ENCODE peak calls at places on chromosome 20, in five cellular contexts. S is psoas muscle, R is kidney epithelial cell, V is heart right ventricle, A is mucosa of descending colon. L is an unnamed sample.

GRCh38 chr20:37898301-37899104 is 4.4 kb upstream of the VSTM2L start:
- DNase-seq in R (no peak), S (no peak), A (no peak), V (no peak), L (no peak)

GRCh38 chr20:40542065-40542464 is 147.0 kb downstream of the MAFB start:
- DNase-seq in R (no peak), S (no peak), V (no peak), A (no peak), L (no peak)

GRCh38 chr20:59578602-59579403 is 25.5 kb upstream of the PHACTR3 start:
- DNase-seq in R (no peak), A (no peak), V (no peak), S (no peak), L (no peak)

GRCh38 chr20:62365814-62366369 is 1.2 kb downstream of the LAMA5 start:
- DNase-seq in R (no peak), S (peak), A (peak), V (no peak), L (no peak)

GRCh38 chr20:58797371-58798050 is 53.2 kb downstream of the GNAS-AS1 start:
- DNase-seq in S (no peak), R (no peak), V (no peak), A (no peak), L (no peak)

GRCh38 chr20:38284893-38285444 is 19.0 kb upstream of the BPI start:
- DNase-seq in V (no peak), R (no peak), S (no peak), A (no peak), L (no peak)

GRCh38 chr20:32682508-32682987 is 8.8 kb upstream of the C20orf203 start:
- DNase-seq in V (no peak), S (no peak), R (no peak), A (no peak), L (no peak)

GRCh38 chr20:57941572-57942381 is 232.0 kb upstream of the PMEPA1 start:
- DNase-seq in R (no peak), V (no peak), A (peak), S (no peak), L (no peak)

GRCh38 chr20:53524589-53525311 is 68.9 kb downstream of the ZNF217 start:
- DNase-seq in S (no peak), V (no peak), A (no peak), R (no peak), L (no peak)

GRCh38 chr20:46371656-46372055 is 34.8 kb downstream of the ELMO2 start:
- DNase-seq in V (no peak), A (no peak), S (no peak), R (no peak), L (no peak)

GRCh38 chr20:39195495-39196129 is 233.5 kb downstream of the DHX35 start:
- DNase-seq in R (no peak), S (no peak), A (no peak), V (no peak), L (no peak)

GRCh38 chr20:23396961-23397620 is 24.2 kb downstream of the NAPB start:
- DNase-seq in R (no peak), V (no peak), A (no peak), S (no peak), L (no peak)

GRCh38 chr20:45822863-45823262 is 4.2 kb downstream of the TNNC2 start:
- DNase-seq in R (no peak), S (no peak), V (no peak), A (peak), L (no peak)

GRCh38 chr20:32483351-32484220 is 101.5 kb downstream of the NOL4L start:
- DNase-seq in R (peak), S (peak), A (peak), V (peak), L (no peak)

GRCh38 chr20:52847739-52848359 is 124.3 kb upstream of the TSHZ2 start:
- DNase-seq in R (no peak), V (no peak), S (no peak), A (no peak), L (no peak)

GRCh38 chr20:46099491-46100287 is 9.9 kb upstream of the NCOA5 start:
- DNase-seq in S (no peak), A (no peak), R (no peak), V (no peak), L (no peak)

GRCh38 chr20:17565164-17565845 is 4.6 kb upstream of the DSTN start:
- DNase-seq in S (no peak), A (no peak), V (no peak), R (no peak), L (no peak)

GRCh38 chr20:39897781-39898466 is 791.1 kb downstream of the MAFB start:
- DNase-seq in V (no peak), R (no peak), S (no peak), A (no peak), L (no peak)

GRCh38 chr20:25622450-25623224 is 1.2 kb downstream of the NANP start:
- DNase-seq in V (no peak), R (no peak), A (no peak), S (no peak), L (no peak)

GRCh38 chr20:58716476-58717277 is 24.1 kb downstream of the NPEPL1 start:
- DNase-seq in V (no peak), A (peak), R (no peak), S (peak), L (no peak)

GRCh38 chr20:9617062-9617461 is 102.7 kb downstream of the LAMP5 start:
- DNase-seq in V (peak), S (peak), R (no peak), A (peak), L (peak)

DNA sequence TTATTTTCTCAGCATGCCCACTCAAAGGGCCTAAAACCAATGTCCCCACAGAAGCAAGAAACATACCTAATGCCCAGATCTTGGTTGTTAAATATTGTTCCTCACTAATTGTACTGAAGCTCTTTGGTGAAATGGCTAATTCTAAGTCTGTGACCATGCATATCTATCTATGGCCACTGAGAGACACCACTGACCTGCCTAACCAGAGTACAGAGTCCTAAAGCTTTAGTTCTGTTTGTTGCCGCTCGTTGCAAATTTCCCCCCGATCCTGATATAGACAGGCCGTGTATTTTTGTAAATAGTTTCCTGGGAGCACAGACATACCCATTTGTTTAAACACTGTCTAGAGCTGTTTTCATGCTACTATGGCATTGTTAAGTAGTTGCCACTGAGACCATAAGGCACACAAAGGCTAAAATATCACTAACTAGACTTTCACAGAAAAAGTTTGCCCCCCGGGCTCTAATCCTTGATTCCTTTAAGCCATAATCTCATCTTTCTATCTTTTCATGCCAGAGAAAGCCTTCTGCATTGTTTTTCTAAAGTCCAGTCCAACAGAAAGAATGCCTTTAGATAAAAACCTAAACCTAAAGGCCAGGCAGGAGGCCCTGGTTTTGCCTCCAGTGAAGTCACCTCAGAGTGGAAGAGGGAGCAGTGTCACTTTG is 48.7 kb downstream of the DNAAF9 start:
- DNase-seq in A (no peak), R (no peak), V (no peak), S (no peak), L (no peak)
- TF ChIP-seq CTCF in A (no peak), R (no peak), V (no peak), S (no peak), L (no peak)

GRCh38 chr20:44743080-44743701 is 2.5 kb upstream of the KCNK15 start:
- DNase-seq in S (no peak), R (no peak), A (no peak), V (no peak), L (no peak)

GRCh38 chr20:44746367-44747165 is 901 bp downstream of the KCNK15 start:
- DNase-seq in S (no peak), R (no peak), A (no peak), V (no peak), L (no peak)

GRCh38 chr20:44743916-44744655 is 1.6 kb upstream of the KCNK15 start:
- DNase-seq in A (no peak), S (no peak), V (no peak), R (no peak), L (no peak)

GRCh38 chr20:44745560-44746366 is at the start of gene KCNK15:
- DNase-seq in V (peak), S (peak), R (no peak), A (peak), L (no peak)

GRCh38 chr20:44745122-44745521 is 543 bp upstream of the KCNK15 start:
- DNase-seq in V (no peak), A (no peak), R (no peak), S (no peak), L (no peak)
- H3K4me3 ChIP-seq in V (no peak), A (no peak), R (no peak), S (no peak), L (no peak)

GRCh38 chr20:4449977-4450715 is 271.6 kb upstream of the PRND start:
- DNase-seq in S (no peak), A (no peak), V (no peak), R (no peak), L (no peak)
- TF ChIP-seq CTCF in S (no peak), A (no peak), V (no peak), R (no peak), L (peak)

DNA sequence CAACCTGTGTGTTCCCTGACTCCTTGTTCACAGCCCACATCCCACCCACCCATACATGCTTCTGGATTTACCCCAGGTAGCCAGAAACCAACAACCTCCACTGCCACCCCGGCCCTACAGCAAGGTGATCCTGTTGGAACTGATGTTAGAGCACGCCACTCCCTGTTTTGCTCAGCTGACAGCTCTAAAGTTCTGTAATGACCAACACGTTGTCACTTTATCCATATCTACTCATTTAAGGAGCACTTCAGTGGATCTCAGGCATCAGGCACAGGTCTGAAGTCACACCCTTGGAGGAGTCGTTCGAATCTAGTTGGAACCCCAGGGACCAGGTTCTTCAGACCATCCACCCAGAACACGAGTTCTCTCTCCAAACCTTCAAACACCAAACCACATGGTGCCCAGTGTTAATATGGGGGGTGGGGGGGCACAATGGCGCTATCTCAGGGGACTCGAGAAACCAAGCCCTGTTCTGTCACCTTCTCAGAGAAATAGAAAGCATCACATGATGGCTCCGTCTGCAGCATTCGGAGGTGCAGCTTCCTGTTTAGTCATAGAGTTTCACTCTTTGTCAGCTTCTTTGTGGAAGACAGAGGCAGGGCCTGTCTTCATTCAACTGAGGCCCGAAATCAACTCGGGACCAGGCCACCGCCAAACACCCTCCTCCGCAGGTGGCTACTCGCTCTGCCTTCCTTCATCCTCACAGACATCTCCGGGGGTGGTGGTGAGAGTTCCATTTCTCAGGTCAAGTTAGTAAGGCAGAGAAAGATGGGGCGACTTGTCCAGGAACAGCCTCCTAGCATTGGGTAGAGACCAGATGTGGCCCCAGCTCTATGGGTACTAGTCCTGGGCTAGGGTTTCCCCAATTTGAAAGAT is 142.2 kb downstream of the NFATC2 start:
- DNase-seq in V (no peak), R (no peak), A (peak), S (no peak), L (no peak)
- H3K4me3 ChIP-seq in V (no peak), R (no peak), A (no peak), S (no peak), L (no peak)

GRCh38 chr20:4138056-4138455 is 122.7 kb upstream of the RNF24 start:
- DNase-seq in V (no peak), S (no peak), R (no peak), A (no peak), L (no peak)
- TF ChIP-seq CTCF in V (no peak), S (no peak), R (no peak), A (no peak), L (no peak)

GRCh38 chr20:43513298-43514061 is 6.0 kb downstream of the L3MBTL1 start:
- DNase-seq in R (no peak), A (peak), S (no peak), V (no peak), L (no peak)

GRCh38 chr20:43514062-43514971 is 6.8 kb downstream of the L3MBTL1 start:
- DNase-seq in A (peak), V (peak), S (peak), R (peak), L (peak)

GRCh38 chr20:43511879-43512278 is 4.4 kb downstream of the L3MBTL1 start:
- DNase-seq in V (no peak), R (no peak), A (no peak), S (no peak), L (no peak)

GRCh38 chr20:43516251-43516824 is 8.8 kb downstream of the L3MBTL1 start:
- DNase-seq in V (no peak), S (no peak), R (no peak), A (no peak), L (no peak)

GRCh38 chr20:43515628-43516027 is 8.1 kb downstream of the L3MBTL1 start:
- DNase-seq in R (no peak), S (no peak), A (no peak), V (no peak), L (no peak)
- H3K4me3 ChIP-seq in R (no peak), S (no peak), A (no peak), V (no peak), L (no peak)

DNA sequence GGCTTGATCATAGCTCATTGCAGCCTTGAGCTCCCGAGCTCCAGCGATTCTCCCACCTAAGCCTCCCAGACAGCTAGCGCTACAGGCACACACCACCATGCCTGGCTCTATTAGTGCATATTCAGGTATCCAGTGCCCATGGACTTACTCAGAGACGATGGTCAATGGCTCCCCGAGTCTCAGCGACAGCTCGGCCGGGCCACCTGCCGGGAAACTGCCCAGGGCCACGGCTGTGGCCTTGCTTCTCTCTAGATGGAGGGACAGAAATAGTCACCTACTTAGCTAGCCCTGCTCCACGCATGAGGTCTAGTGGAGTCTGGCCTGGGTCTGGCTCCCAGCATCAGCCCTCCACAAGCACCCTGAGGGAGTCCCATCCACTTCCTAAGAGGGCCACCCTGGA is 11.7 kb downstream of the SLA2 start:
- DNase-seq in S (no peak), A (no peak), V (no peak), R (no peak), L (no peak)
- TF ChIP-seq CTCF in S (no peak), A (no peak), V (no peak), R (no peak), L (no peak)

DNA sequence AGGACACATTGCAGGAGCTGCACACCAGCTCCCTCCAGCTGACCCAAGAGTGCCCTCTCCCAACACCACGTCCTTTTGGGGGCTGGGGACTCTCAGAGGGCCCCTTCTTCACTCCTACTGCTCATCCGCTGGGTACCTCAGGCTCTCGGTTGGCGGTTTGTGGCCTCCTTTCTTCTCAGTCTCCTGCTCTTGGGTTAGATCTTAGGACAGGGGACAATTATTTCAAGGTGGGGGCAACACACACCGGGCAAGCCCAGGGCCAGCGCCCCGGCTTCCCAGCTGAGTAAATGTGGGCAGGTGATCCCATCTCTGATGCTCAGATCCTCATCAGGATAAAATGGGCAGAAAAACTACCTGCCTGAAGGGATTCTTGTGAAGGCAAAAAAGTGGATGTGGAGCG is 1.1 kb downstream of the TCF15 start:
- DNase-seq in A (no peak), R (no peak), V (no peak), S (no peak), L (no peak)
- H3K4me3 ChIP-seq in A (no peak), R (no peak), V (peak), S (peak), L (no peak)